ENCODE peak calls at places on chromosomes 7 and 10, in five cellular contexts. One of them, this sample, is unnamed.

GRCh38 chr10:77518258-77518909 is 119.2 kb downstream of the KCNMA1 start:
- DNase-seq in left lung: no peak
- DNase-seq in GM23248: no peak
- DNase-seq in AG04450: no peak
- DNase-seq in endodermal cell: no peak
- DNase-seq in this sample: no peak

GRCh38 chr10:48251152-48251524 is 23.4 kb downstream of the FRMPD2 start:
- DNase-seq in left lung: no peak
- DNase-seq in GM23248: no peak
- DNase-seq in AG04450: no peak
- DNase-seq in endodermal cell: peak; percentile 27
- DNase-seq in this sample: no peak

GRCh38 chr7:3194501-3195141 is 106.4 kb upstream of the SDK1 start:
- DNase-seq in left lung: no peak
- DNase-seq in GM23248: no peak
- DNase-seq in AG04450: peak; percentile 78
- DNase-seq in endodermal cell: peak; percentile 90
- DNase-seq in this sample: no peak

GRCh38 chr7:71752171-71752935 is 620.4 kb downstream of the GALNT17 start:
- DNase-seq in left lung: peak; percentile 47
- DNase-seq in GM23248: peak; percentile 46
- DNase-seq in AG04450: no peak
- DNase-seq in endodermal cell: peak; percentile 97
- DNase-seq in this sample: no peak

GRCh38 chr10:103504181-103504783 is 10.8 kb downstream of the NEURL1 start:
- DNase-seq in left lung: no peak
- DNase-seq in GM23248: peak; percentile 25
- DNase-seq in AG04450: peak; percentile 70
- DNase-seq in endodermal cell: peak; percentile 78
- DNase-seq in this sample: no peak

GRCh38 chr10:102616071-102616770 is 28.1 kb upstream of the TRIM8 start:
- DNase-seq in left lung: no peak
- DNase-seq in GM23248: no peak
- DNase-seq in AG04450: no peak
- DNase-seq in endodermal cell: peak; percentile 54
- DNase-seq in this sample: no peak

GRCh38 chr7:12490105-12490688 is 80.3 kb upstream of the SCIN start:
- DNase-seq in left lung: no peak
- DNase-seq in GM23248: peak; percentile 69
- DNase-seq in AG04450: peak; percentile 10
- DNase-seq in endodermal cell: no peak
- DNase-seq in this sample: no peak

GRCh38 chr7:20140278-20141058 is 76.7 kb downstream of the MACC1 start:
- DNase-seq in left lung: no peak
- DNase-seq in GM23248: peak; percentile 3
- DNase-seq in AG04450: no peak
- DNase-seq in endodermal cell: no peak
- DNase-seq in this sample: no peak

GRCh38 chr7:152760384-152761115 is 998 bp downstream of the ACTR3B start:
- DNase-seq in left lung: no peak
- DNase-seq in GM23248: peak; percentile 37
- DNase-seq in AG04450: no peak
- DNase-seq in endodermal cell: peak; percentile 27
- DNase-seq in this sample: no peak

GRCh38 chr10:128078136-128078969 is 47.9 kb downstream of the MKI67 start:
- DNase-seq in left lung: no peak
- DNase-seq in GM23248: peak; percentile 66
- DNase-seq in AG04450: peak; percentile 7
- DNase-seq in endodermal cell: peak; percentile 91
- DNase-seq in this sample: no peak

GRCh38 chr10:114042895-114043531 is 653 bp upstream of the ADRB1 start:
- DNase-seq in left lung: peak; percentile 39
- DNase-seq in GM23248: peak; percentile 37
- DNase-seq in AG04450: no peak
- DNase-seq in endodermal cell: peak; percentile 82
- DNase-seq in this sample: no peak

GRCh38 chr7:4479367-4480039 is 202.6 kb upstream of the FOXK1 start:
- DNase-seq in left lung: no peak
- DNase-seq in GM23248: peak; percentile 32
- DNase-seq in AG04450: no peak
- DNase-seq in endodermal cell: peak; percentile 85
- DNase-seq in this sample: no peak

GRCh38 chr10:110206988-110207804 is at the start of gene MXI1:
- DNase-seq in left lung: peak; percentile 85
- DNase-seq in GM23248: peak; percentile 92
- DNase-seq in AG04450: peak; percentile 39
- DNase-seq in endodermal cell: peak; percentile 93
- DNase-seq in this sample: no peak

GRCh38 chr10:91415816-91416215 is 5.7 kb downstream of the HECTD2 start:
- DNase-seq in left lung: no peak
- DNase-seq in GM23248: peak; percentile 18
- DNase-seq in AG04450: no peak
- DNase-seq in endodermal cell: no peak
- DNase-seq in this sample: no peak

DNA sequence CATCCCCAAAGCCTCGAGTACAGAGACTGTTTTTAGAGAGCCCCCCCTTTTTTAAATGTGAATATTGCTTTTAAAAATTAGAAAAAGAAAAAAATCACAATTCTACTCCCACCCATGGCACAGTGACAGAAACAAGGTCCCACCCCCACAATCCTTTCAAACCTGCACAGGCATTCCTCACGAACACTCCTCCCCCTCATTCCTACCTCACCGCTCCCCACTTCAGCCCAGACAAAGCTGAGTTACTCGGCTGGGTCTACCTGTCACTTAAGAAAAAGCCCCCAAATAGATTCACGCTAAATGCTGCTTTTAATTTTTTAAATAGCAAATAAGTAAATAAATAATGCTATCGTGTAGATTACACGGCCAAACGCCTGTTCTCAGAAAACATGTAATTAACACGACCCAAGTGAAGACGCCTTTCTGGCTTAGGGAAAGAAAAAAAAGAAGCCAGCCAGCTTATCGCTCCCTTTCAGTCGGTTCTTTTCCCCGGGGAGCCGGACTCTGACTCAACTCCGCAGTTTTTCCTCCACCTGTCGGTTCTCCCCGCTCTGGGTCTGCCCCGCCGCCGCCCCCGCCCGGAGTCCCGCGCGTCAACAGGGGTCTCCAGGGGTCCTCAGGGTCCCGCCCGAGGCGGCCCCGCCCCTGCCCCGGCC is 724 bp downstream of the MPP7 start:
- DNase-seq in left lung: peak; percentile 41
- DNase-seq in GM23248: peak; percentile 67
- DNase-seq in AG04450: no peak
- DNase-seq in endodermal cell: no peak
- DNase-seq in this sample: no peak
- H3K27ac ChIP-seq in left lung: peak overlapping the region; percentile 88
- H3K27ac ChIP-seq in GM23248: no peak overlapping the region
- H3K27ac ChIP-seq in AG04450: no peak overlapping the region
- H3K27ac ChIP-seq in endodermal cell: no peak overlapping the region
- H3K27ac ChIP-seq in this sample: peak overlapping the region; percentile 59

GRCh38 chr10:35882422-35883150 is 240.5 kb upstream of the FZD8 start:
- DNase-seq in left lung: no peak
- DNase-seq in GM23248: no peak
- DNase-seq in AG04450: no peak
- DNase-seq in endodermal cell: peak; percentile 78
- DNase-seq in this sample: no peak
- H3K27ac ChIP-seq in left lung: no peak overlapping the region
- H3K27ac ChIP-seq in GM23248: no peak overlapping the region
- H3K27ac ChIP-seq in AG04450: no peak overlapping the region
- H3K27ac ChIP-seq in endodermal cell: no peak overlapping the region
- H3K27ac ChIP-seq in this sample: no peak overlapping the region

DNA sequence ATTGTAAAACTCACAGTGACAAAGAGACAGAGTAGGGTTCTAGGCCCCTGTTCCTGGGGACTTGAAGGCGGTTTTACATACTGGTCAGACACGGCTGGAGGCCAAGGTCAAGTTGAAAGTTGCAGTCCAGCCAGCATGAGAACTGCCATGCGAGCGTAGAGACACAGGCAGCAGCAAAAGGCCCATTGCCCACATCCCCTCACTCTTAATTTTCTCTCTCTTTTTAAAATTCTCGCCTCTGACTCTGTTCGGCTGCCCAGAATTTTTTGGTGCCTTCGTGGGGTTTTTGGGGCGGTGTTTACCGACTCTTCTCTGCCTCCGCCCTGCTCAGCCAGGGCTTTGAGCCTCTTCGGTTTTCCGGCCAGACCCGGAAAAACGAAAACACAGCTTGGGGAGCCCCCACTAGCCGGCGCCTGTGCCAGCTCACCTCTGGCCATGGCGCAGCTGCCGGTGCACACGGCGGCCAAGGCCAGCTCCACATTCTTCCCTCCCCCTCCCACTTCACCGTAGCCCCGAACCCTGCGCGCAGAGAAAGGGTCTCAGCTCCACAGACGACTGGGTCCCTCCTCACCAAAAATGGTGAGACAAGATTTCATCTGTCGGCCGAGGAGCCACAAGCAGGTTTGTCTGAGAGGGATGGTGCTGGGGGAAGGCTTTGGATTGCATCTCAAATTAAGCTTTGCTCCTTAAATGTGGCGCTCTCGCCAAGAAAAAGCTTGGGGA is 2.3 kb upstream of the HOXA13 start:
- DNase-seq in left lung: no peak
- DNase-seq in GM23248: no peak
- DNase-seq in AG04450: no peak
- DNase-seq in endodermal cell: peak; percentile 60
- DNase-seq in this sample: no peak
- H3K27ac ChIP-seq in left lung: no peak overlapping the region
- H3K27ac ChIP-seq in GM23248: no peak overlapping the region
- H3K27ac ChIP-seq in AG04450: no peak overlapping the region
- H3K27ac ChIP-seq in endodermal cell: no peak overlapping the region
- H3K27ac ChIP-seq in this sample: peak overlapping the region; percentile 84

GRCh38 chr10:62627985-62628384 is 176.5 kb upstream of the ADO start:
- DNase-seq in left lung: no peak
- DNase-seq in GM23248: peak; percentile 38
- DNase-seq in AG04450: no peak
- DNase-seq in endodermal cell: no peak
- DNase-seq in this sample: no peak

GRCh38 chr10:62625484-62625883 is 179.0 kb upstream of the ADO start:
- DNase-seq in left lung: no peak
- DNase-seq in GM23248: no peak
- DNase-seq in AG04450: no peak
- DNase-seq in endodermal cell: no peak
- DNase-seq in this sample: no peak

GRCh38 chr10:62626817-62627216 is 177.7 kb upstream of the ADO start:
- DNase-seq in left lung: no peak
- DNase-seq in GM23248: peak; percentile 73
- DNase-seq in AG04450: no peak
- DNase-seq in endodermal cell: no peak
- DNase-seq in this sample: no peak

GRCh38 chr10:62623223-62623622 is 181.3 kb upstream of the ADO start:
- DNase-seq in left lung: no peak
- DNase-seq in GM23248: no peak
- DNase-seq in AG04450: no peak
- DNase-seq in endodermal cell: no peak
- DNase-seq in this sample: no peak

GRCh38 chr10:62626096-62626495 is 178.4 kb upstream of the ADO start:
- DNase-seq in left lung: no peak
- DNase-seq in GM23248: no peak
- DNase-seq in AG04450: no peak
- DNase-seq in endodermal cell: no peak
- DNase-seq in this sample: no peak
- H3K27ac ChIP-seq in left lung: no peak overlapping the region
- H3K27ac ChIP-seq in GM23248: no peak overlapping the region
- H3K27ac ChIP-seq in AG04450: no peak overlapping the region
- H3K27ac ChIP-seq in endodermal cell: no peak overlapping the region
- H3K27ac ChIP-seq in this sample: no peak overlapping the region

This sample was measured in epithelial cell of prostate.